ENCODE peak calls at places on chromosomes 13 and 19, in five cellular contexts. R is mesendoderm, T is sigmoid colon, C is upper lobe of right lung, Z is breast epithelium. H is an unnamed sample. For H3K27me3, the result is how much of the 10 kb centered on the place peaks cover.

GRCh38 chr13:24864579-24864978 is 100.6 kb downstream of the RNF17 start:
- DNase-seq in R (no peak), T (no peak), C (no peak), Z (no peak), H (no peak)

GRCh38 chr13:31160857-31161582 is 684 bp downstream of the HSPH1 start:
- DNase-seq in R (peak), T (peak), C (peak), Z (peak), H (peak)

GRCh38 chr19:30064776-30065494 is 122.9 kb downstream of the URI1 start:
- DNase-seq in R (no peak), T (no peak), C (peak), Z (no peak), H (no peak)

GRCh38 chr13:30862707-30863106 is 43.4 kb upstream of the MEDAG start:
- DNase-seq in R (peak), T (peak), C (peak), Z (peak), H (no peak)

GRCh38 chr13:27481766-27482165 is 31.4 kb upstream of the MTIF3 start:
- DNase-seq in R (peak), T (no peak), C (peak), Z (no peak), H (no peak)

GRCh38 chr19:2049741-2050348 is 1.2 kb downstream of the MKNK2 start:
- DNase-seq in R (peak), T (peak), C (peak), Z (peak), H (peak)

GRCh38 chr19:44807652-44808462 is 1.0 kb upstream of the BCAM start:
- DNase-seq in R (peak), T (no peak), C (peak), Z (peak), H (no peak)

GRCh38 chr19:54282706-54283105 is 1.8 kb upstream of the LILRB2 start:
- DNase-seq in R (no peak), T (peak), C (no peak), Z (no peak), H (no peak)

GRCh38 chr13:92158335-92158734 is 759.9 kb downstream of the GPC5 start:
- DNase-seq in R (no peak), T (no peak), C (no peak), Z (no peak), H (no peak)

GRCh38 chr19:1672038-1672768 is 19.8 kb upstream of the TCF3 start:
- DNase-seq in R (no peak), T (no peak), C (peak), Z (no peak), H (no peak)

GRCh38 chr19:3163230-3163886 is 15.2 kb upstream of the S1PR4 start:
- DNase-seq in R (peak), T (peak), C (peak), Z (no peak), H (peak)

GRCh38 chr19:56309511-56310185 is 5.0 kb downstream of the ZSCAN5A start:
- DNase-seq in R (peak), T (no peak), C (peak), Z (no peak), H (peak)

GRCh38 chr13:110421696-110422395 is 114.8 kb downstream of the COL4A2 start:
- DNase-seq in R (no peak), T (no peak), C (no peak), Z (no peak), H (no peak)

GRCh38 chr13:22112956-22113750 is 442.3 kb downstream of the FGF9 start:
- DNase-seq in R (no peak), T (no peak), C (no peak), Z (no peak), H (no peak)

GRCh38 chr19:39582891-39583625 is 19.3 kb upstream of the LGALS13 start:
- DNase-seq in R (no peak), T (no peak), C (no peak), Z (no peak), H (no peak)

GRCh38 chr13:41765813-41766212 is 195.1 kb downstream of the VWA8 start:
- DNase-seq in R (no peak), T (no peak), C (no peak), Z (no peak), H (no peak)

GRCh38 chr13:31090921-31091624 is 70.6 kb downstream of the HSPH1 start:
- DNase-seq in R (no peak), T (no peak), C (no peak), Z (no peak), H (no peak)

GRCh38 chr13:51999525-51999924 is 11.7 kb downstream of the ATP7B start:
- DNase-seq in R (no peak), T (peak), C (no peak), Z (peak), H (no peak)

GRCh38 chr19:2462635-2463421 is 6.1 kb upstream of the LMNB2 start:
- DNase-seq in R (peak), T (peak), C (peak), Z (peak), H (no peak)

GRCh38 chr13:32538234-32538620 is 368 bp downstream of the N4BP2L2 start:
- DNase-seq in R (no peak), T (peak), C (peak), Z (peak), H (no peak)

GRCh38 chr19:45051929-45052579 is 13.2 kb downstream of the CLASRP start:
- DNase-seq in R (no peak), T (no peak), C (no peak), Z (no peak), H (no peak)

GRCh38 chr13:48126944-48127814 is 32.3 kb upstream of the MED4 start:
- DNase-seq in R (peak), T (peak), C (no peak), Z (no peak), H (peak)

GRCh38 chr13:40979232-40979631 is 39.9 kb downstream of the ELF1 start:
- DNase-seq in R (no peak), T (no peak), C (no peak), Z (no peak), H (no peak)

GRCh38 chr19:45125975-45126493 is 33.1 kb downstream of the PPP1R37 start:
- DNase-seq in R (peak), T (no peak), C (peak), Z (peak), H (peak)

GRCh38 chr19:58394821-58395219 is 636 bp upstream of the RNF225 start:
- DNase-seq in R (no peak), T (no peak), C (no peak), Z (no peak), H (no peak)

GRCh38 chr13:77510156-77510555 is 25.4 kb upstream of the SCEL start:
- DNase-seq in R (peak), T (no peak), C (no peak), Z (no peak), H (no peak)

GRCh38 chr13:106534844-106535551 is 464 bp downstream of the EFNB2 start:
- DNase-seq in R (peak), T (peak), C (peak), Z (no peak), H (no peak)

GRCh38 chr13:93079294-93079693 is 147.3 kb upstream of the GPC6 start:
- DNase-seq in R (peak), T (no peak), C (no peak), Z (no peak), H (no peak)

GRCh38 chr19:55165952-55166529 is 372 bp downstream of the DNAAF3 start:
- DNase-seq in R (peak), T (peak), C (peak), Z (peak), H (no peak)

GRCh38 chr19:45553464-45553863 is 31.1 kb downstream of the OPA3 start:
- DNase-seq in R (peak), T (no peak), C (no peak), Z (no peak), H (no peak)

GRCh38 chr13:35984776-35985453 is 146.3 kb downstream of the DCLK1 start:
- DNase-seq in R (peak), T (no peak), C (no peak), Z (no peak), H (no peak)

GRCh38 chr19:6260912-6261636 is 18.7 kb downstream of the MLLT1 start:
- DNase-seq in R (peak), T (no peak), C (no peak), Z (no peak), H (no peak)

GRCh38 chr13:97339019-97339988 is 94.7 kb upstream of the RAP2A start:
- DNase-seq in R (no peak), T (peak), C (no peak), Z (no peak), H (no peak)

DNA sequence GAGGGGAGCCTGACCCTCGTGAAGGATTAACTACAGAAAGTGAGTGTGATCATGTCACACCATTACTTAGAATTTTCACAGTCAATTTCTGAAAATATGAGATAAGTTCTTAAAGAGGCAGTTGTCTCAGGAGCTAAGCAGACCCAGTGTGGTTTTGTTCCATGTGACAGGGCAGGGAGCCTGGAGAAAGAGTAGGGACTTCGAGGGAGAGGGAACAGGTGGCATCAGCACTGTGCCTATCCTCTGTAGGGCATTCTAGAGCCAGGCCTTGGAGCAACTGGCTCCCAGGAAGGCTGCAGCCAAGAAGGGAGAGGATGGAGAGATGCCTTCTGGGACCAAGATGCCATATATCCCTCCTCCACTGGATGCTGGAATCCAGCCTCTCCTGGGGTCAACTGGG is 183.0 kb downstream of the TSHZ3 start:
- DNase-seq in R (no peak), T (no peak), C (no peak), Z (no peak), H (no peak)
- H3K27me3 ChIP-seq in R (under half), T (under half), C (under half), Z (under half), H (under half)

GRCh38 chr19:48619692-48620565 is 623 bp downstream of the SPHK2 start:
- DNase-seq in R (no peak), T (no peak), C (no peak), Z (no peak), H (no peak)
- H3K27ac ChIP-seq in R (peak), T (peak), C (peak), Z (peak), H (peak)

GRCh38 chr19:19276851-19277250 is 3.8 kb upstream of the TM6SF2 start:
- DNase-seq in R (no peak), T (no peak), C (peak), Z (no peak), H (no peak)
- H3K4me3 ChIP-seq in R (no peak), T (no peak), C (no peak), Z (no peak), H (no peak)

GRCh38 chr13:46109451-46109850 is 4.6 kb upstream of the CPB2 start:
- DNase-seq in R (no peak), T (no peak), C (no peak), Z (no peak), H (no peak)

GRCh38 chr13:46106839-46107371 is 2.1 kb upstream of the CPB2 start:
- DNase-seq in R (peak), T (no peak), C (no peak), Z (no peak), H (no peak)

GRCh38 chr13:46114599-46114998 is 9.8 kb upstream of the CPB2 start:
- DNase-seq in R (no peak), T (no peak), C (no peak), Z (no peak), H (no peak)

GRCh38 chr13:46113596-46113995 is 8.8 kb upstream of the CPB2 start:
- DNase-seq in R (no peak), T (no peak), C (no peak), Z (no peak), H (no peak)

GRCh38 chr13:46111151-46111550 is 6.3 kb upstream of the CPB2 start:
- DNase-seq in R (no peak), T (no peak), C (no peak), Z (no peak), H (no peak)
- H3K27me3 ChIP-seq in R (under half), T (under half), C (under half), Z (under half), H (under half)

DNA sequence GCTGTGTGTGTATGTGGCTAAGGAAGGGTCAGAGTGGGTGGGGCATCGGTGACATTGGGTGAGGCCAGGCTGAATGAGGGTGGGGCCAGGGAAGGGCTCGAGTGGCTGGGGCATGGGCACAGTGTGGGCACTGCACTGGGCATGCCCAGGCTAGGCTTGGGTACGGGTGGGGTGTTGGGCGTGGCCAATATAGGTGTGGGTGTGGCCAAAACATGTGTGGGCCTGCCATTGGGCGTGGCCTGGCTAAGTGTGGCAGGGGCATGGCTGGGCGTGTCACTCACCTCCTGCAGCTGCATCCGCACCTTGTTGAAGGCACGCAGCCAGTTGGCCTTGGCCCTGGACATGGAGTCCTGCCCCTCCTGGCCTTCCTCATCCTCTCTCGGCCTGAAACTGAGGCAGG is 33.2 kb downstream of the UNC13A start:
- DNase-seq in R (no peak), T (no peak), C (no peak), Z (no peak), H (no peak)
- H3K27ac ChIP-seq in R (no peak), T (no peak), C (no peak), Z (no peak), H (no peak)

DNA sequence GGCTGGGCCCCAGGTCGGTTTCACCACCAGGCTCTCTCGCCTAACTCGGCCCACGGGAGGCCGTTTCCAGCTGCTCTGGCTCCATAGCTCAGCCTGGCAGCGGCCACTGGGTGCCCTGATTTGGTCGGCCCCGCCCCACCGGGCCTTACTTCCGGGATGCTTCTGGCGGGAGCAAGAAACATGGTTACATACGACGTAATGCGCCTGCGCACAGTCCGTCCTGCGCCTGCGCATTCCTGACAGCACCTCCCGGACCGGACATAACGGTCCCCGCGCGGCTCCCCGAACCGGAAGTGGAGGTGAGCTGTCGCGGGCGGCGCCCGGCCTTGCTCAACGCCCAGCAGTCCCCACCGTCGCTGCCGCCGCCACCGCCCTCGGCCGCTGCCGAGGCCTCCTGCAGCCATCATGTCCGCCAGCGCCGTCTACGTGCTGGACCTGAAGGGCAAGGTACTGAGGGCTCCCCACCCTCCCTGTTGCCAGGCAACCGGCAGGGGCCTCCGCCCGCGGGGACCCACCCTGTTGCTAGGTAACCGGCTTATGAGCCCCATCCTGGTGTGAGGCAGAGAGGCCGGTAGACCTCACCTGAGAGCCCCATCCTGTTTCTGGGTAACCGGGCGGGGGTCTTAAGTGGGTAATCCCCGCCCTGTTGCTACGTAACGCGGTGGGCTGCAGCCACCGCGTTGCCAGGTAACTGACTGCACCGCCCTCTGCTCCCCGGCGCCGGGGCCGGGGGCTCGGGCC is at the start of gene AP1M1:
- DNase-seq in R (peak), T (peak), C (peak), Z (peak), H (peak)
- H3K4me3 ChIP-seq in R (peak), T (peak), C (peak), Z (peak), H (peak)

GRCh38 chr13:37027639-37028038 is 27.1 kb downstream of the EXOSC8 start:
- DNase-seq in R (no peak), T (no peak), C (no peak), Z (no peak), H (no peak)
- H3K27me3 ChIP-seq in R (under half), T (under half), C (under half), Z (under half), H (under half)

DNA sequence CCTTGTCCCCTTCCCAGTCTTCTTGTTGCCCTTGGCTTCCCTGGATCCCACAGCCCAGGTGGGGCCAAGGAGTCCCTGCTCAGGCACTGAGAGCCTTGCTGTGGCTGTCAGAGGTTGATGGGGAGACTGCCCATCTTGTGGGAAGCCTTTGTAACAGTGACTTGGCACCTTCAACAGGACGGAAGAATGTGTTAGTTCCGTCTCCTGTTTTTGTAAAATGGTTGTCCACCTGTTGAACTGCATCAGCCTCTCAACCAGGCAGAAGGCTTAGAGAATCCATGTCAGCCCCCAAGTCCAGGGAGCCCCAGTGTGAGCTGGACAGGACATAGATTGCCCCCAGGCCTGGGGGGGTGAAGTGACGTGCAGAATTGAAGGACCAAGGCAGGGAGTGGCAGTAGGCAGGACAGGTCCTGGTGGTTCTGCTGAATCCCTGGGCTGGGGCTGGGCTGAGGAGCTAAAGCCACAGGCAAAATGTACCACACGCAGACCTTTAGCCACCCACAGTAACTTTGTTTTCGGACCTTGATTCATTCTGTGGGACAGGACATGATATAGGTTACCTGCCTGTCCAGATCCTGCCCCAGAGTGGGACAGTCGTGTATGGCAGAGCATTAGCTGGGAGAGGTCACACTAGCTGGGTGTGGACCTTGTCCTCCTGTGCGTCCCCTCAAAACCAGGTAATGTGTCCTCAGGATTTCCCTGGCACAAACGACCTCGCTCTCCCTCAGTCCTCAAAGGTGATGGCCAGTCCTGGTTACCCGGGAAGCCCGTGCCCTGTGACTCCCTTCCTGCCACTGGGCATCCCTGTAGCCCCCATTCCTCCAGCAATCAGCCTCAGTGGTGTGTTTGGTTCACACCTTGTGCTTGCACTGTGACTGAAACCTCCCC is 47.0 kb downstream of the GATAD2A start:
- DNase-seq in R (no peak), T (no peak), C (no peak), Z (no peak), H (no peak)
- H3K27ac ChIP-seq in R (no peak), T (no peak), C (peak), Z (no peak), H (no peak)